ENCODE peak calls at places on chromosomes 11 and 22, in ten cellular contexts. T is lung, I is spleen, J is suprapubic skin, D is lower lobe of right lung, O is colonic mucosa, G is upper lobe of right lung, E is neural progenitor cell, N is fibroblast of lung, U is HCT116. H is an unnamed sample. For H3K4me1, the result is how much of the 10 kb centered on the place peaks cover.

GRCh38 chr11:10139656-10140055 is 154.4 kb downstream of the SBF2 start:
- DNase-seq in T (no peak), I (no peak), J (no peak), D (no peak), O (no peak), G (no peak), E (no peak), N (peak), U (no peak), H (no peak)

GRCh38 chr11:8060146-8060719 is 20.8 kb upstream of the TUB start:
- DNase-seq in T (no peak), I (peak), J (peak), D (no peak), O (no peak), G (no peak), E (no peak), N (no peak), U (no peak), H (no peak)

GRCh38 chr11:36123353-36124220 is 165.6 kb downstream of the COMMD9 start:
- DNase-seq in T (no peak), I (no peak), J (no peak), D (no peak), O (no peak), G (no peak), E (no peak), N (peak), U (no peak), H (no peak)

GRCh38 chr11:2186669-2187266 is 15.2 kb upstream of the TH start:
- DNase-seq in T (no peak), I (no peak), J (no peak), D (no peak), O (no peak), G (no peak), E (peak), N (no peak), U (peak), H (no peak)

GRCh38 chr22:44214187-44214586 is 33.5 kb downstream of the PARVG start:
- DNase-seq in T (no peak), I (no peak), J (no peak), D (no peak), O (no peak), G (no peak), E (no peak), N (no peak), U (no peak), H (peak)

GRCh38 chr11:34324466-34324865 is 33.3 kb downstream of the ABTB2 start:
- DNase-seq in T (no peak), I (no peak), J (no peak), D (no peak), O (no peak), G (no peak), E (no peak), N (no peak), U (no peak), H (no peak)

GRCh38 chr11:88469828-88470227 is 132.3 kb upstream of the CTSC start:
- DNase-seq in T (no peak), I (no peak), J (no peak), D (no peak), O (no peak), G (no peak), E (no peak), N (no peak), U (no peak), H (no peak)

GRCh38 chr11:123216249-123216648 is 21.2 kb upstream of the CLMP start:
- DNase-seq in T (no peak), I (no peak), J (no peak), D (no peak), O (peak), G (no peak), E (no peak), N (no peak), U (no peak), H (no peak)

GRCh38 chr22:23526588-23527315 is 53.3 kb downstream of the IGLL1 start:
- DNase-seq in T (no peak), I (peak), J (no peak), D (peak), O (no peak), G (peak), E (no peak), N (no peak), U (no peak), H (no peak)

GRCh38 chr11:61602775-61603569 is 22.1 kb upstream of the SYT7 start:
- DNase-seq in T (peak), I (no peak), J (peak), D (no peak), O (peak), G (peak), E (no peak), N (peak), U (peak), H (peak)

GRCh38 chr11:110715541-110715940 is 3.3 kb upstream of the ARHGAP20 start:
- DNase-seq in T (no peak), I (no peak), J (no peak), D (no peak), O (no peak), G (no peak), E (no peak), N (peak), U (no peak), H (no peak)

GRCh38 chr22:32920032-32920628 is 118.6 kb downstream of the TIMP3 start:
- DNase-seq in T (peak), I (no peak), J (peak), D (no peak), O (peak), G (no peak), E (no peak), N (peak), U (no peak), H (no peak)

GRCh38 chr11:2988361-2988762 is 3.8 kb downstream of the NAP1L4 start:
- DNase-seq in T (no peak), I (no peak), J (no peak), D (no peak), O (no peak), G (no peak), E (no peak), N (no peak), U (no peak), H (no peak)

GRCh38 chr22:23496445-23496833 is 83.7 kb downstream of the IGLL1 start:
- DNase-seq in T (no peak), I (no peak), J (no peak), D (no peak), O (no peak), G (peak), E (no peak), N (no peak), U (no peak), H (no peak)

GRCh38 chr11:109644158-109644557 is 222.2 kb downstream of the C11orf87 start:
- DNase-seq in T (no peak), I (no peak), J (no peak), D (no peak), O (no peak), G (no peak), E (peak), N (no peak), U (no peak), H (no peak)

GRCh38 chr11:109641549-109641948 is 219.6 kb downstream of the C11orf87 start:
- DNase-seq in T (no peak), I (no peak), J (no peak), D (no peak), O (no peak), G (no peak), E (peak), N (peak), U (no peak), H (no peak)
- H3K27ac ChIP-seq in T (no peak), I (no peak), J (no peak), D (no peak), O (no peak), G (no peak), E (no peak), N (no peak), U (no peak), H (no peak)

DNA sequence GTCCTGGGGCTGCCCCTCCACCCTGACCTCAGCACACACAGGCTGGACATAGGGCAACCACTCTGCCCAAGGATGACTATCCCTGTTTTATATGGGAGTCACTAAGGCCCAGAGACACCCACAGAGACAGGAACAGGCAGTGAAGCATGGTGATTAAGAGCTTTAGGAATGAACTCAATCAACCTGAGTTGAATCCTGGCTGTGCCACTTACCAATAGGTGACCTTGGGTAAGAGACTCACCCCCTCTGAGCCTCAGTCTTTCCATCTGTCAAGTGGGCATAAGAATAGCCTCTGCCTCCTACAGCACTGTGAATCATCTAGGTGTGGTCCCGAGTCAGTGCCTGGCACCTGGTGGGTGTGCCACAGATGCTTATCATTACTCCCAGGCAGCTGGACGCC is 6.8 kb downstream of the CRYBB1 start:
- DNase-seq in T (no peak), I (peak), J (no peak), D (no peak), O (no peak), G (no peak), E (no peak), N (no peak), U (no peak), H (no peak)
- H3K4me1 ChIP-seq in T (under half), I (under half), J (under half), D (under half), O (under half), G (under half), E (under half), N (under half), U (under half), H (under half)

DNA sequence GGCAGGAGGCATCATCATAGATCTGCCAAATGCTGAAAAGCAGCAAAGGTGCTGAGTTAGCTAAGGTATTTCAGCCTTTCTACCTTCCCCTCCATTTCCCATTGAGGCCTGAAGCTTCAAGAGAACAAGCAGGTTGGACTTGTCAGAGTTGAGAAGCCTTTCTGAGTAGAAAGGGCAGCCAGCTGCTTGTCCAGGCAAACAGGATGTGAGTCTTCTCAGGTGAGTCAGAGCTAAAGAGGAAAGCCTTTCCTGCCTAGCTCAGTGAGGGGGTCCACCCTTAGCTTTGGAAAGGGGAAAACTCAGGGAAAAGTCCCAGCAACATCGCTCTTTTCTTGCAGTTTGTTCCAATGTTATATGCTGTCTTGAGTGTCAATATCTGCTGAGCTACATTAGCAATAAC is 13.2 kb upstream of the MPZL2 start:
- DNase-seq in T (no peak), I (no peak), J (no peak), D (no peak), O (no peak), G (no peak), E (no peak), N (no peak), U (peak), H (no peak)
- H3K27ac ChIP-seq in T (no peak), I (no peak), J (peak), D (no peak), O (no peak), G (no peak), E (no peak), N (no peak), U (no peak), H (no peak)

DNA sequence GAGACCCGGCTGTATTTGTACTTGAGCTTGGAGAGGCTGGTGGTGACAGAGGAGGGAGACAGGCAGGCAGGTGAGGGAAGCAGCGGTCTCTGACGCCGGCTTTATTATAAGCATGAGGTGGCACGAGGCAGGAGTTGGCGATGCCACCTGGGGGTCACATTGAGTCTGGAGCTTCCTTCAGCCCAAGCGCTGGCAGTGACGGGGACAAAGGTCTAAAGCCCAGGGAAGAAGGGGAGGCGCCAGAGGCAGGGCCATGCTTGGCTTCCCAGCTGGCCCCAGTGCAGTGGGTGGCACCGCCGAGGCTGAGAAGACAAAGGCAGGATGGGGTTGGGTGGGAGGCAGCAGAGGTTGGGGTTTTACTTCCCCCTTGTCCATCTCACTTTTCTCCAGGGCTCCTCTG is 4.5 kb downstream of the FXYD2 start:
- DNase-seq in T (no peak), I (no peak), J (no peak), D (no peak), O (peak), G (no peak), E (no peak), N (no peak), U (no peak), H (no peak)
- H3K4me1 ChIP-seq in T (under half), I (half or more), J (under half), D (half or more), O (under half), G (half or more), E (under half), N (under half), U (under half), H (under half)

DNA sequence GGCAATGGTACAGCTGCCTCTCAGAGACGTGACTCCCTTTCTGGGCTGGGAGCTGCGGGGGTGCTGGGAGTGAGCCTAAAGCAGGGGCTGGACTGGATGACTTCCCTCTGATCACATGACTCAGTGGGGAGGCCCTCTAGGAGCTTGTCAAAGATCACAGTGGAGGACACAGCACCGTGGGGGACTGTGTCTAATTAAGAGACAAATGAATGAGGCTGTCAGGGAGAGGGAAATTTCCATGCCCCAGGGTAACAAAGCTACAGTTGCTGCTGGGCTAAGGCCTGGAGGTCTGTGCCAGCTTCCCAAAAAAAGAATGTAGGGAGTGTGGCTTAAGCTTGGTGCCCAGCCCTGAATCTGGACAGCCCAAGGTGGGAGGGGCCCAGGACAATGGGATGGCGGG is 262.8 kb upstream of the PLET1 start:
- DNase-seq in T (no peak), I (no peak), J (no peak), D (no peak), O (no peak), G (no peak), E (peak), N (no peak), U (no peak), H (peak)
- H3K27ac ChIP-seq in T (no peak), I (peak), J (no peak), D (no peak), O (no peak), G (no peak), E (peak), N (no peak), U (no peak), H (no peak)

DNA sequence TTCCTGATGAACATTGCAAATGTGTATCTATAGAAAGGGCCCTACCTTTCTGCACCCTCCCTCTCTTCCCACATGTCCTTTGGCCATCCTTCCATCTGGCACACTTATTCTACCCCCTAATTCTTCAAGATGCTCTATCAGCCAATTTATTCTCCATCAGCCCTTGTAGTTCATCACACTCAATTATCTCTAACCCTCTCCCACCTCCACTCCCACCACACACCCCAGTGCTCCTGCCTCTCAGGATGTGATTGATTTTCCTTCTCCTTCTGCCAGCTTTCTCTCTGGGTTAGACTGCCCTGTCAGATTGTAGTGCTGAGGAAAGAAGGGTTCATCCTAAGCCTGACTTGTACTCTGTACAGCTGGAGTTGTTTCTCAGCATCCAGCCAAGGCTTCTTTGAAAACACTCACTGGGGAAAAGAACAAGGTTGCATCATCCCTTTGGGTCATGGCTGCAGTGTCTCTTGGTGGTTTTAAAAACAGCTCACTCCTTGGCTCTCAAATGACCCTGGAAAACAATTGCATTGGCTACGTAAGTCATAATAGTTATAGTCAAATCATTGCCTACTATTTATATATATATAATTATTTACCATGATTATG is 61.1 kb downstream of the CECR2 start:
- DNase-seq in T (no peak), I (no peak), J (no peak), D (no peak), O (no peak), G (no peak), E (no peak), N (peak), U (no peak), H (no peak)
- H3K4me1 ChIP-seq in T (under half), I (under half), J (under half), D (under half), O (under half), G (under half), E (under half), N (under half), U (under half), H (under half)

GRCh38 chr11:68012843-68013610 is 2.9 kb downstream of the ALDH3B1 start:
- DNase-seq in T (peak), I (no peak), J (no peak), D (peak), O (no peak), G (peak), E (no peak), N (peak), U (peak), H (peak)

GRCh38 chr11:68010058-68011041 is at the start of gene ALDH3B1:
- DNase-seq in T (peak), I (peak), J (peak), D (peak), O (peak), G (peak), E (peak), N (peak), U (peak), H (peak)

GRCh38 chr11:68011046-68011943 is 1.2 kb downstream of the ALDH3B1 start:
- DNase-seq in T (no peak), I (no peak), J (peak), D (no peak), O (no peak), G (peak), E (no peak), N (no peak), U (no peak), H (no peak)

GRCh38 chr11:68013611-68014156 is 3.6 kb downstream of the ALDH3B1 start:
- DNase-seq in T (no peak), I (no peak), J (no peak), D (no peak), O (no peak), G (peak), E (no peak), N (no peak), U (no peak), H (no peak)

GRCh38 chr11:68012044-68012842 is 2.1 kb downstream of the ALDH3B1 start:
- DNase-seq in T (no peak), I (no peak), J (peak), D (peak), O (no peak), G (peak), E (no peak), N (no peak), U (no peak), H (no peak)
- H3K27ac ChIP-seq in T (peak), I (peak), J (peak), D (peak), O (no peak), G (peak), E (no peak), N (peak), U (peak), H (peak)

GRCh38 chr22:39994046-39994565 is 648 bp upstream of the FAM83F start:
- DNase-seq in T (no peak), I (no peak), J (no peak), D (no peak), O (no peak), G (no peak), E (no peak), N (no peak), U (no peak), H (no peak)

GRCh38 chr22:39996732-39997131 is 2.0 kb downstream of the FAM83F start:
- DNase-seq in T (no peak), I (no peak), J (no peak), D (no peak), O (no peak), G (no peak), E (no peak), N (no peak), U (no peak), H (no peak)

GRCh38 chr22:39994566-39995345 is at the start of gene FAM83F:
- DNase-seq in T (no peak), I (peak), J (no peak), D (peak), O (peak), G (no peak), E (peak), N (no peak), U (peak), H (no peak)

GRCh38 chr22:39997421-39997820 is 2.7 kb downstream of the FAM83F start:
- DNase-seq in T (no peak), I (no peak), J (no peak), D (no peak), O (no peak), G (no peak), E (no peak), N (no peak), U (no peak), H (no peak)

DNA sequence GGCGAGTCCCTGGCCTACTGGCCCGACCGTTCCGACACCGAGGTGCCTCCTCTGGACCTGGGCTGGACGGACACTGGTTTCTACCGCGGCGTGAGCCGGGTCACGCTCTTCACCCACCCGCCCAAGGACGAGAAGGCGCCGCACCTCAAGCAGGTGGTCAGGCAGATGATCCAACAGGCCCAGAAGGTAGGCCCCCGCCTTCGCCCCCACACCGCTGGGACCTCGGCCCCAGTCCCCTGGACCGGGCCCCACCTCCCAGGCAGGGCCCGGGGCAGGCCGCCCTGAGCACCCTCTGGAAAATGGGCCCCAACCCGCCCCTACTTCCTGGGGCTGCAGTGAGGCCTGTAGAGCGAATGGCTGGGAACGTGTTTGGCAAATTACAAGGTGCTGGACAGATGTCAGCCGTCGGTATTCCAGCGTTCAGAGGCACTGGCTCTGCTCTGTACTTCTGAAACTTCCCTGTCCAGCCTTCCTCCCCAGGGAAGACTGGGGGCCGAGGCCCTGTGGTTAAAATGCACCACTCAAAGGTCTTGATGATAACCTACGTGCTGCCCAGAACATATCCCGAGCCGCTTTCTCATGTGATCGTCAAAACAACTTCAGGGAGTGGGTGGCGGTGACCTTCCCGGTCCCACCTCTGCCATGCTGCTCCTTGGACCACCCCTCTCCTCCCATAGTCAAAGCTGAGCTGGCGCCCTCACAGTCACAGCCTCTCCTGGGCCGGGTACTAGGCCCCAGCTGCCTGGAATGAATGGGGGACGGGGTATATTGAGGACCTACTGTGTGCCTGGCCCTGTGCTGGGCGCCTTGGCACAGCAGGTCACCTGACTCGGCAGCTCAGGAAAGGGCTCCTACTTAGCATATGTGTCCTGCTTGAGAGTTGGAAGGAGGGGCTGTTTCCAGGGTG is 845 bp downstream of the FAM83F start:
- DNase-seq in T (no peak), I (no peak), J (no peak), D (no peak), O (peak), G (no peak), E (no peak), N (no peak), U (no peak), H (no peak)
- H3K4me1 ChIP-seq in T (under half), I (under half), J (half or more), D (under half), O (under half), G (under half), E (under half), N (under half), U (under half), H (under half)

GRCh38 chr22:43110927-43111623 is 525 bp downstream of the BIK start:
- DNase-seq in T (peak), I (peak), J (no peak), D (peak), O (peak), G (peak), E (peak), N (no peak), U (no peak), H (no peak)
- H3K27ac ChIP-seq in T (no peak), I (peak), J (peak), D (peak), O (peak), G (peak), E (no peak), N (no peak), U (peak), H (no peak)